ENCODE peak calls at places on chromosomes 1 and 21, in five cellular contexts. F is activated T-helper 1 cell treated with anti-CD3 and anti-CD28 coated beads, Interleukin-2, amount 50 U/mL, for 16 hours; M is effector CD4-positive, alpha-beta T cell; L is activated naive CD4-positive, alpha-beta T cell treated with Interleukin-2 at 50 U/mL for 16 hours; H is myocyte. C is an unnamed sample.

GRCh38 chr1:228735871-228736586 is 750 bp downstream of the RHOU start:
- DNase-seq in F (no peak), M (peak; percentile 12), L (peak; percentile 27), H (peak; percentile 18), C (no peak)

GRCh38 chr1:19220080-19220846 is 10.2 kb upstream of the UBR4 start:
- DNase-seq in F (no peak), M (no peak), L (no peak), H (peak; percentile 22), C (no peak)

GRCh38 chr1:209756608-209757445 is 974 bp downstream of the TRAF3IP3 start:
- DNase-seq in F (no peak), M (peak; percentile 22), L (peak; percentile 41), H (no peak), C (no peak)

GRCh38 chr1:8194481-8195227 is 123.3 kb upstream of the SLC45A1 start:
- DNase-seq in F (no peak), M (no peak), L (no peak), H (no peak), C (no peak)

GRCh38 chr1:86258106-86258505 is 101.5 kb upstream of the COL24A1 start:
- DNase-seq in F (no peak), M (no peak), L (no peak), H (no peak), C (no peak)

GRCh38 chr21:35168702-35169101 is 119.6 kb upstream of the RUNX1 start:
- DNase-seq in F (no peak), M (no peak), L (no peak), H (no peak), C (no peak)

GRCh38 chr1:182392045-182393028 is 747 bp upstream of the GLUL start:
- DNase-seq in F (no peak), M (peak; percentile 5), L (peak; percentile 17), H (peak; percentile 65), C (no peak)

GRCh38 chr1:218259800-218260199 is 25.3 kb upstream of the RRP15 start:
- DNase-seq in F (no peak), M (no peak), L (no peak), H (no peak), C (no peak)

GRCh38 chr1:198880397-198880796 is 241.6 kb downstream of the PTPRC start:
- DNase-seq in F (no peak), M (no peak), L (no peak), H (peak; percentile 33), C (no peak)

GRCh38 chr21:46634427-46634826 is 1.0 kb upstream of the PRMT2 start:
- DNase-seq in F (no peak), M (no peak), L (no peak), H (no peak), C (no peak)

GRCh38 chr1:15734901-15735300 is 1.2 kb upstream of the SLC25A34 start:
- DNase-seq in F (no peak), M (no peak), L (no peak), H (no peak), C (no peak)

GRCh38 chr1:37476460-37477197 is 2.2 kb downstream of the ZC3H12A start:
- DNase-seq in F (no peak), M (no peak), L (no peak), H (peak; percentile 84), C (no peak)

GRCh38 chr1:33161061-33161681 is 20.7 kb downstream of the TRIM62 start:
- DNase-seq in F (no peak), M (no peak), L (no peak), H (no peak), C (no peak)

GRCh38 chr1:2384941-2385481 is 6.3 kb downstream of the MORN1 start:
- DNase-seq in F (no peak), M (no peak), L (no peak), H (peak; percentile 73), C (no peak)

GRCh38 chr1:228919919-228920318 is 184.6 kb downstream of the RHOU start:
- DNase-seq in F (no peak), M (no peak), L (no peak), H (no peak), C (no peak)

GRCh38 chr1:116018007-116018406 is 41.7 kb downstream of the SLC22A15 start:
- DNase-seq in F (no peak), M (no peak), L (no peak), H (no peak), C (no peak)

GRCh38 chr1:205144751-205145150 is 23.0 kb upstream of the RBBP5 start:
- DNase-seq in F (no peak), M (no peak), L (no peak), H (peak; percentile 31), C (no peak)

C was measured in effector memory CD4-positive, alpha-beta T cell.